ENCODE peak calls at places on chromosome 3, in nine cellular contexts. One of them, this sample, is unnamed. For H3K36me3, the result is how much of the 10 kb centered on the place peaks cover.

GRCh38 chr3:62184559-62184958 is 188.8 kb downstream of the FEZF2 start:
- DNase-seq in effector memory CD4-positive, alpha-beta T cell: no peak
- DNase-seq in uterus: no peak
- DNase-seq in fibroblast of lung: no peak
- DNase-seq in CD8-positive, alpha-beta T cell: no peak
- DNase-seq in lung: no peak
- DNase-seq in Karpas-422: no peak
- DNase-seq in GM23338: peak
- DNase-seq in tibial artery: no peak
- DNase-seq in this sample: no peak

GRCh38 chr3:5504135-5504534 is 316.6 kb downstream of the EDEM1 start:
- DNase-seq in effector memory CD4-positive, alpha-beta T cell: no peak
- DNase-seq in uterus: no peak
- DNase-seq in fibroblast of lung: no peak
- DNase-seq in CD8-positive, alpha-beta T cell: no peak
- DNase-seq in lung: no peak
- DNase-seq in Karpas-422: no peak
- DNase-seq in GM23338: no peak
- DNase-seq in tibial artery: no peak
- DNase-seq in this sample: no peak

GRCh38 chr3:196406806-196407470 is 25.3 kb downstream of the UBXN7 start:
- DNase-seq in effector memory CD4-positive, alpha-beta T cell: no peak
- DNase-seq in uterus: no peak
- DNase-seq in fibroblast of lung: peak
- DNase-seq in CD8-positive, alpha-beta T cell: no peak
- DNase-seq in lung: no peak
- DNase-seq in Karpas-422: no peak
- DNase-seq in GM23338: peak
- DNase-seq in tibial artery: no peak
- DNase-seq in this sample: no peak

GRCh38 chr3:80643421-80643820 is 875.6 kb upstream of the ROBO1 start:
- DNase-seq in effector memory CD4-positive, alpha-beta T cell: no peak
- DNase-seq in uterus: no peak
- DNase-seq in fibroblast of lung: no peak
- DNase-seq in CD8-positive, alpha-beta T cell: no peak
- DNase-seq in lung: no peak
- DNase-seq in Karpas-422: no peak
- DNase-seq in GM23338: no peak
- DNase-seq in tibial artery: no peak
- DNase-seq in this sample: no peak

GRCh38 chr3:58670506-58671125 is 4.0 kb upstream of the FAM3D start:
- DNase-seq in effector memory CD4-positive, alpha-beta T cell: no peak
- DNase-seq in uterus: no peak
- DNase-seq in fibroblast of lung: no peak
- DNase-seq in CD8-positive, alpha-beta T cell: no peak
- DNase-seq in lung: no peak
- DNase-seq in Karpas-422: no peak
- DNase-seq in GM23338: no peak
- DNase-seq in tibial artery: no peak
- DNase-seq in this sample: no peak

GRCh38 chr3:69250014-69250413 is 127.6 kb upstream of the LMOD3 start:
- DNase-seq in effector memory CD4-positive, alpha-beta T cell: peak
- DNase-seq in uterus: no peak
- DNase-seq in fibroblast of lung: peak
- DNase-seq in CD8-positive, alpha-beta T cell: peak
- DNase-seq in lung: no peak
- DNase-seq in Karpas-422: no peak
- DNase-seq in GM23338: peak
- DNase-seq in tibial artery: no peak
- DNase-seq in this sample: no peak

GRCh38 chr3:169118666-169119370 is 544.7 kb downstream of the MECOM start:
- DNase-seq in effector memory CD4-positive, alpha-beta T cell: no peak
- DNase-seq in uterus: no peak
- DNase-seq in fibroblast of lung: peak
- DNase-seq in CD8-positive, alpha-beta T cell: no peak
- DNase-seq in lung: no peak
- DNase-seq in Karpas-422: no peak
- DNase-seq in GM23338: no peak
- DNase-seq in tibial artery: no peak
- DNase-seq in this sample: no peak

GRCh38 chr3:50204804-50205718 is at the start of gene SLC38A3:
- DNase-seq in effector memory CD4-positive, alpha-beta T cell: no peak
- DNase-seq in uterus: no peak
- DNase-seq in fibroblast of lung: no peak
- DNase-seq in CD8-positive, alpha-beta T cell: no peak
- DNase-seq in lung: no peak
- DNase-seq in Karpas-422: no peak
- DNase-seq in GM23338: peak
- DNase-seq in tibial artery: no peak
- DNase-seq in this sample: peak

GRCh38 chr3:32794487-32795308 is 23.1 kb upstream of the TRIM71 start:
- DNase-seq in effector memory CD4-positive, alpha-beta T cell: no peak
- DNase-seq in uterus: no peak
- DNase-seq in fibroblast of lung: peak
- DNase-seq in CD8-positive, alpha-beta T cell: no peak
- DNase-seq in lung: peak
- DNase-seq in Karpas-422: no peak
- DNase-seq in GM23338: no peak
- DNase-seq in tibial artery: no peak
- DNase-seq in this sample: no peak

GRCh38 chr3:174431717-174432116 is 427.4 kb upstream of the NAALADL2 start:
- DNase-seq in effector memory CD4-positive, alpha-beta T cell: no peak
- DNase-seq in uterus: no peak
- DNase-seq in fibroblast of lung: peak
- DNase-seq in CD8-positive, alpha-beta T cell: no peak
- DNase-seq in lung: no peak
- DNase-seq in Karpas-422: no peak
- DNase-seq in GM23338: no peak
- DNase-seq in tibial artery: no peak
- DNase-seq in this sample: no peak

GRCh38 chr3:159252772-159253384 is 451.0 kb downstream of the MFSD1 start:
- DNase-seq in effector memory CD4-positive, alpha-beta T cell: no peak
- DNase-seq in uterus: no peak
- DNase-seq in fibroblast of lung: peak
- DNase-seq in CD8-positive, alpha-beta T cell: no peak
- DNase-seq in lung: no peak
- DNase-seq in Karpas-422: peak
- DNase-seq in GM23338: peak
- DNase-seq in tibial artery: no peak
- DNase-seq in this sample: no peak

GRCh38 chr3:170477395-170477794 is 58.7 kb downstream of the CLDN11 start:
- DNase-seq in effector memory CD4-positive, alpha-beta T cell: no peak
- DNase-seq in uterus: no peak
- DNase-seq in fibroblast of lung: peak
- DNase-seq in CD8-positive, alpha-beta T cell: no peak
- DNase-seq in lung: no peak
- DNase-seq in Karpas-422: no peak
- DNase-seq in GM23338: no peak
- DNase-seq in tibial artery: no peak
- DNase-seq in this sample: no peak

GRCh38 chr3:115638991-115639390 is 15.7 kb downstream of the GAP43 start:
- DNase-seq in effector memory CD4-positive, alpha-beta T cell: no peak
- DNase-seq in uterus: no peak
- DNase-seq in fibroblast of lung: no peak
- DNase-seq in CD8-positive, alpha-beta T cell: no peak
- DNase-seq in lung: no peak
- DNase-seq in Karpas-422: no peak
- DNase-seq in GM23338: no peak
- DNase-seq in tibial artery: no peak
- DNase-seq in this sample: no peak

GRCh38 chr3:150348500-150348899 is 59.6 kb upstream of the TSC22D2 start:
- DNase-seq in effector memory CD4-positive, alpha-beta T cell: no peak
- DNase-seq in uterus: no peak
- DNase-seq in fibroblast of lung: peak
- DNase-seq in CD8-positive, alpha-beta T cell: no peak
- DNase-seq in lung: no peak
- DNase-seq in Karpas-422: no peak
- DNase-seq in GM23338: no peak
- DNase-seq in tibial artery: no peak
- DNase-seq in this sample: no peak

GRCh38 chr3:19711160-19711782 is 222.7 kb downstream of the EFHB start:
- DNase-seq in effector memory CD4-positive, alpha-beta T cell: no peak
- DNase-seq in uterus: no peak
- DNase-seq in fibroblast of lung: no peak
- DNase-seq in CD8-positive, alpha-beta T cell: no peak
- DNase-seq in lung: no peak
- DNase-seq in Karpas-422: no peak
- DNase-seq in GM23338: no peak
- DNase-seq in tibial artery: no peak
- DNase-seq in this sample: no peak

GRCh38 chr3:48503406-48504050 is 446 bp downstream of the SHISA5 start:
- DNase-seq in effector memory CD4-positive, alpha-beta T cell: no peak
- DNase-seq in uterus: peak
- DNase-seq in fibroblast of lung: peak
- DNase-seq in CD8-positive, alpha-beta T cell: no peak
- DNase-seq in lung: no peak
- DNase-seq in Karpas-422: no peak
- DNase-seq in GM23338: peak
- DNase-seq in tibial artery: peak
- DNase-seq in this sample: no peak

GRCh38 chr3:123038751-123039150 is 11.2 kb upstream of the SEMA5B start:
- DNase-seq in effector memory CD4-positive, alpha-beta T cell: no peak
- DNase-seq in uterus: no peak
- DNase-seq in fibroblast of lung: no peak
- DNase-seq in CD8-positive, alpha-beta T cell: no peak
- DNase-seq in lung: no peak
- DNase-seq in Karpas-422: no peak
- DNase-seq in GM23338: no peak
- DNase-seq in tibial artery: no peak
- DNase-seq in this sample: no peak

GRCh38 chr3:63135362-63135761 is 142.7 kb upstream of the SYNPR start:
- DNase-seq in effector memory CD4-positive, alpha-beta T cell: no peak
- DNase-seq in uterus: no peak
- DNase-seq in fibroblast of lung: peak
- DNase-seq in CD8-positive, alpha-beta T cell: no peak
- DNase-seq in lung: no peak
- DNase-seq in Karpas-422: no peak
- DNase-seq in GM23338: peak
- DNase-seq in tibial artery: no peak
- DNase-seq in this sample: no peak

GRCh38 chr3:115834068-115834467 is 210.8 kb downstream of the GAP43 start:
- DNase-seq in effector memory CD4-positive, alpha-beta T cell: no peak
- DNase-seq in uterus: no peak
- DNase-seq in fibroblast of lung: peak
- DNase-seq in CD8-positive, alpha-beta T cell: no peak
- DNase-seq in lung: no peak
- DNase-seq in Karpas-422: no peak
- DNase-seq in GM23338: no peak
- DNase-seq in tibial artery: no peak
- DNase-seq in this sample: no peak

GRCh38 chr3:171277456-171278406 is 182.5 kb downstream of the TNIK start:
- DNase-seq in effector memory CD4-positive, alpha-beta T cell: no peak
- DNase-seq in uterus: no peak
- DNase-seq in fibroblast of lung: no peak
- DNase-seq in CD8-positive, alpha-beta T cell: no peak
- DNase-seq in lung: no peak
- DNase-seq in Karpas-422: no peak
- DNase-seq in GM23338: peak
- DNase-seq in tibial artery: no peak
- DNase-seq in this sample: no peak

GRCh38 chr3:51686056-51686455 is 15.0 kb downstream of the TEX264 start:
- DNase-seq in effector memory CD4-positive, alpha-beta T cell: no peak
- DNase-seq in uterus: no peak
- DNase-seq in fibroblast of lung: no peak
- DNase-seq in CD8-positive, alpha-beta T cell: no peak
- DNase-seq in lung: no peak
- DNase-seq in Karpas-422: no peak
- DNase-seq in GM23338: no peak
- DNase-seq in tibial artery: no peak
- DNase-seq in this sample: no peak
- H3K36me3 ChIP-seq in effector memory CD4-positive, alpha-beta T cell: under half
- H3K36me3 ChIP-seq in uterus: under half
- H3K36me3 ChIP-seq in fibroblast of lung: under half
- H3K36me3 ChIP-seq in CD8-positive, alpha-beta T cell: under half
- H3K36me3 ChIP-seq in lung: under half
- H3K36me3 ChIP-seq in Karpas-422: under half
- H3K36me3 ChIP-seq in GM23338: under half
- H3K36me3 ChIP-seq in tibial artery: under half
- H3K36me3 ChIP-seq in this sample: under half

DNA sequence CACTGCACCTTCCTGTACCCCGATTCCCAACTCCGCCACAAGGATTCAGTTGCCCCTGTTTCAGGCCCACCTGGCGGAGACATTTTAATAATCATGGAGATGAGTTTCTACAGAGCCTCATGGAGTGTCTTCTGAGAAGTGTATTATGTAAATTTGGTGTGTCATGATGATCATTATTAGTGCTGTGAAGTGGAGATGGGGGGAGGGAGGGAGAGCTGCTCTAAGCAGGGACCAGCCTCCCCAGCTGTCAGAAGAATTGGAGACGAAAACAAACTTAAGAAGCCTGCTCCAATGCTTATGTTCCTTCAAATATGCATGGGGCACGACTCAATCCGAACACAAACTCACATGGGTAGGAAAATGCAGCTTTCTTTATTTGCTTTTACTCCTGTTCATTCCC is 127.8 kb downstream of the EPHB1 start:
- DNase-seq in effector memory CD4-positive, alpha-beta T cell: no peak
- DNase-seq in uterus: no peak
- DNase-seq in fibroblast of lung: no peak
- DNase-seq in CD8-positive, alpha-beta T cell: no peak
- DNase-seq in lung: no peak
- DNase-seq in Karpas-422: peak
- DNase-seq in GM23338: no peak
- DNase-seq in tibial artery: no peak
- DNase-seq in this sample: no peak
- H3K36me3 ChIP-seq in effector memory CD4-positive, alpha-beta T cell: under half
- H3K36me3 ChIP-seq in uterus: under half
- H3K36me3 ChIP-seq in fibroblast of lung: under half
- H3K36me3 ChIP-seq in CD8-positive, alpha-beta T cell: under half
- H3K36me3 ChIP-seq in lung: under half
- H3K36me3 ChIP-seq in Karpas-422: under half
- H3K36me3 ChIP-seq in GM23338: under half
- H3K36me3 ChIP-seq in tibial artery: under half
- H3K36me3 ChIP-seq in this sample: under half

DNA sequence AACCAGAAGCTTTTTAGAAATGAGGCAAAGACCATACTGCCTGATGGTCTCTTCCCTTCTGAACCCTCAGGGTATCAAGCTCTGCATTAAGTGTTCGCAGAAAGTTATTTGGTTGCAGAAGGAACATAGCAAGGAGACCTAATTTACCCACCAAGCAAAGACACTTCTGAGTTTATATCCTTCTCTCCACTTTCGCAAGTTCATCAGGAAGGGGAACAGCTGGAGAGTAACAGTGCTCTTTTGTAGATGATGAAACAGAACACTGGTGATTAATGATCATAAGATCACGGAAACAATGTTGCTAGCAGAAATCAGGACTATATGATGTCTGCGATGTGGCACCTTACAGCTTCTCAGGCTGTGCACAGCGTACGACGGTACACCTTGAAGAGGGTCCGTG is 62.1 kb downstream of the NCEH1 start:
- DNase-seq in effector memory CD4-positive, alpha-beta T cell: no peak
- DNase-seq in uterus: no peak
- DNase-seq in fibroblast of lung: peak
- DNase-seq in CD8-positive, alpha-beta T cell: no peak
- DNase-seq in lung: no peak
- DNase-seq in Karpas-422: no peak
- DNase-seq in GM23338: no peak
- DNase-seq in tibial artery: no peak
- DNase-seq in this sample: no peak
- H3K36me3 ChIP-seq in effector memory CD4-positive, alpha-beta T cell: under half
- H3K36me3 ChIP-seq in uterus: under half
- H3K36me3 ChIP-seq in fibroblast of lung: under half
- H3K36me3 ChIP-seq in CD8-positive, alpha-beta T cell: under half
- H3K36me3 ChIP-seq in lung: under half
- H3K36me3 ChIP-seq in Karpas-422: under half
- H3K36me3 ChIP-seq in GM23338: under half
- H3K36me3 ChIP-seq in tibial artery: under half
- H3K36me3 ChIP-seq in this sample: under half

GRCh38 chr3:184183679-184184078 is 2.3 kb upstream of the ABCF3 start:
- DNase-seq in effector memory CD4-positive, alpha-beta T cell: no peak
- DNase-seq in uterus: no peak
- DNase-seq in fibroblast of lung: no peak
- DNase-seq in CD8-positive, alpha-beta T cell: no peak
- DNase-seq in lung: no peak
- DNase-seq in Karpas-422: no peak
- DNase-seq in GM23338: no peak
- DNase-seq in tibial artery: no peak
- DNase-seq in this sample: no peak
- H3K36me3 ChIP-seq in effector memory CD4-positive, alpha-beta T cell: half or more
- H3K36me3 ChIP-seq in uterus: under half
- H3K36me3 ChIP-seq in fibroblast of lung: under half
- H3K36me3 ChIP-seq in CD8-positive, alpha-beta T cell: under half
- H3K36me3 ChIP-seq in lung: under half
- H3K36me3 ChIP-seq in Karpas-422: under half
- H3K36me3 ChIP-seq in GM23338: under half
- H3K36me3 ChIP-seq in tibial artery: half or more
- H3K36me3 ChIP-seq in this sample: half or more

This sample was measured in CD8-positive, alpha-beta memory T cell.